ENCODE peak calls at places on chromosomes 12 and 14, in four cellular contexts. One of them, this sample, is unnamed.

GRCh38 chr12:84661732-84662326 is 250.8 kb downstream of the SLC6A15 start:
- DNase-seq in fibroblast of the aortic adventitia: peak; percentile 73
- DNase-seq in mammary epithelial cell: peak; percentile 32
- DNase-seq in OCI-LY7: no peak
- DNase-seq in this sample: peak; percentile 21

GRCh38 chr12:116561181-116561821 is 2.1 kb downstream of the MAP1LC3B2 start:
- DNase-seq in fibroblast of the aortic adventitia: no peak
- DNase-seq in mammary epithelial cell: no peak
- DNase-seq in OCI-LY7: no peak
- DNase-seq in this sample: no peak

GRCh38 chr14:94601961-94602391 is 10.2 kb upstream of the SERPINA3 start:
- DNase-seq in fibroblast of the aortic adventitia: peak; percentile 98
- DNase-seq in mammary epithelial cell: peak; percentile 86
- DNase-seq in OCI-LY7: no peak
- DNase-seq in this sample: peak; percentile 14

GRCh38 chr12:70774055-70774454 is 136.8 kb upstream of the PTPRB start:
- DNase-seq in fibroblast of the aortic adventitia: peak; percentile 46
- DNase-seq in mammary epithelial cell: peak; percentile 37
- DNase-seq in OCI-LY7: no peak
- DNase-seq in this sample: no peak

GRCh38 chr12:69655616-69656336 is 43.3 kb downstream of the BEST3 start:
- DNase-seq in fibroblast of the aortic adventitia: peak; percentile 90
- DNase-seq in mammary epithelial cell: peak; percentile 76
- DNase-seq in OCI-LY7: no peak
- DNase-seq in this sample: peak; percentile 36

GRCh38 chr12:26297386-26298070 is 102.2 kb downstream of the SSPN start:
- DNase-seq in fibroblast of the aortic adventitia: no peak
- DNase-seq in mammary epithelial cell: peak; percentile 87
- DNase-seq in OCI-LY7: no peak
- DNase-seq in this sample: no peak

GRCh38 chr12:499837-500458 is 40.2 kb downstream of the B4GALNT3 start:
- DNase-seq in fibroblast of the aortic adventitia: peak; percentile 78
- DNase-seq in mammary epithelial cell: no peak
- DNase-seq in OCI-LY7: no peak
- DNase-seq in this sample: no peak

GRCh38 chr12:20369164-20370000 is 1.0 kb downstream of the PDE3A start:
- DNase-seq in fibroblast of the aortic adventitia: peak; percentile 54
- DNase-seq in mammary epithelial cell: peak; percentile 14
- DNase-seq in OCI-LY7: no peak
- DNase-seq in this sample: no peak

GRCh38 chr14:30287579-30288445 is 271.1 kb upstream of the G2E3 start:
- DNase-seq in fibroblast of the aortic adventitia: no peak
- DNase-seq in mammary epithelial cell: no peak
- DNase-seq in OCI-LY7: no peak
- DNase-seq in this sample: no peak

GRCh38 chr14:54356172-54356571 is 40.6 kb upstream of the CDKN3 start:
- DNase-seq in fibroblast of the aortic adventitia: no peak
- DNase-seq in mammary epithelial cell: peak; percentile 55
- DNase-seq in OCI-LY7: no peak
- DNase-seq in this sample: peak; percentile 91

GRCh38 chr14:39396448-39396847 is 35.8 kb downstream of the FBXO33 start:
- DNase-seq in fibroblast of the aortic adventitia: peak; percentile 30
- DNase-seq in mammary epithelial cell: peak; percentile 6
- DNase-seq in OCI-LY7: no peak
- DNase-seq in this sample: no peak

GRCh38 chr12:115755061-115755751 is 522.3 kb downstream of the MED13L start:
- DNase-seq in fibroblast of the aortic adventitia: no peak
- DNase-seq in mammary epithelial cell: no peak
- DNase-seq in OCI-LY7: no peak
- DNase-seq in this sample: no peak

GRCh38 chr12:68495666-68496065 is 115.0 kb upstream of the RAP1B start:
- DNase-seq in fibroblast of the aortic adventitia: peak; percentile 69
- DNase-seq in mammary epithelial cell: no peak
- DNase-seq in OCI-LY7: no peak
- DNase-seq in this sample: peak; percentile 39

GRCh38 chr12:112035219-112035765 is 22.1 kb downstream of the ERP29 start:
- DNase-seq in fibroblast of the aortic adventitia: no peak
- DNase-seq in mammary epithelial cell: no peak
- DNase-seq in OCI-LY7: no peak
- DNase-seq in this sample: no peak

GRCh38 chr12:127722651-127723050 is 544.3 kb upstream of the TMEM132C start:
- DNase-seq in fibroblast of the aortic adventitia: no peak
- DNase-seq in mammary epithelial cell: no peak
- DNase-seq in OCI-LY7: no peak
- DNase-seq in this sample: no peak

GRCh38 chr14:89276424-89276975 is 140.5 kb downstream of the FOXN3 start:
- DNase-seq in fibroblast of the aortic adventitia: no peak
- DNase-seq in mammary epithelial cell: peak; percentile 42
- DNase-seq in OCI-LY7: no peak
- DNase-seq in this sample: peak; percentile 9

GRCh38 chr14:97401714-97402113 is 604.5 kb downstream of the VRK1 start:
- DNase-seq in fibroblast of the aortic adventitia: no peak
- DNase-seq in mammary epithelial cell: no peak
- DNase-seq in OCI-LY7: no peak
- DNase-seq in this sample: no peak

GRCh38 chr14:104431351-104431928 is 148.1 kb upstream of the C14orf180 start:
- DNase-seq in fibroblast of the aortic adventitia: no peak
- DNase-seq in mammary epithelial cell: no peak
- DNase-seq in OCI-LY7: no peak
- DNase-seq in this sample: no peak

GRCh38 chr12:130764073-130764472 is 48.0 kb upstream of the RIMBP2 start:
- DNase-seq in fibroblast of the aortic adventitia: peak; percentile 9
- DNase-seq in mammary epithelial cell: peak; percentile 12
- DNase-seq in OCI-LY7: peak; percentile 50
- DNase-seq in this sample: peak; percentile 2

GRCh38 chr12:98456583-98457573 is 58.5 kb upstream of the TMPO start:
- DNase-seq in fibroblast of the aortic adventitia: no peak
- DNase-seq in mammary epithelial cell: peak; percentile 39
- DNase-seq in OCI-LY7: no peak
- DNase-seq in this sample: no peak

GRCh38 chr12:64036414-64036813 is 185.7 kb downstream of the KICS2 start:
- DNase-seq in fibroblast of the aortic adventitia: peak; percentile 73
- DNase-seq in mammary epithelial cell: no peak
- DNase-seq in OCI-LY7: no peak
- DNase-seq in this sample: no peak

GRCh38 chr14:102138935-102139247 is 806 bp upstream of the WDR20 start:
- DNase-seq in fibroblast of the aortic adventitia: no peak
- DNase-seq in mammary epithelial cell: no peak
- DNase-seq in OCI-LY7: no peak
- DNase-seq in this sample: no peak

GRCh38 chr12:119308743-119309456 is 25.6 kb upstream of the CCDC60 start:
- DNase-seq in fibroblast of the aortic adventitia: no peak
- DNase-seq in mammary epithelial cell: no peak
- DNase-seq in OCI-LY7: no peak
- DNase-seq in this sample: no peak

GRCh38 chr12:6367969-6368892 is 7.1 kb downstream of the SCNN1A start:
- DNase-seq in fibroblast of the aortic adventitia: no peak
- DNase-seq in mammary epithelial cell: no peak
- DNase-seq in OCI-LY7: peak; percentile 65
- DNase-seq in this sample: no peak

GRCh38 chr12:120939523-120939922 is 35.4 kb upstream of the SPPL3 start:
- DNase-seq in fibroblast of the aortic adventitia: no peak
- DNase-seq in mammary epithelial cell: no peak
- DNase-seq in OCI-LY7: no peak
- DNase-seq in this sample: no peak

GRCh38 chr14:28774764-28775738 is 8.5 kb downstream of the FOXG1 start:
- DNase-seq in fibroblast of the aortic adventitia: no peak
- DNase-seq in mammary epithelial cell: no peak
- DNase-seq in OCI-LY7: no peak
- DNase-seq in this sample: no peak

GRCh38 chr14:98957211-98958047 is 314.6 kb downstream of the BCL11B start:
- DNase-seq in fibroblast of the aortic adventitia: peak; percentile 26
- DNase-seq in mammary epithelial cell: peak; percentile 93
- DNase-seq in OCI-LY7: no peak
- DNase-seq in this sample: no peak

GRCh38 chr14:64176330-64176729 is 117.8 kb downstream of the ESR2 start:
- DNase-seq in fibroblast of the aortic adventitia: no peak
- DNase-seq in mammary epithelial cell: no peak
- DNase-seq in OCI-LY7: no peak
- DNase-seq in this sample: no peak
- TF ChIP-seq CTCF in fibroblast of the aortic adventitia: no peak
- TF ChIP-seq CTCF in mammary epithelial cell: no peak
- TF ChIP-seq CTCF in OCI-LY7: no peak
- TF ChIP-seq CTCF in this sample: no peak

DNA sequence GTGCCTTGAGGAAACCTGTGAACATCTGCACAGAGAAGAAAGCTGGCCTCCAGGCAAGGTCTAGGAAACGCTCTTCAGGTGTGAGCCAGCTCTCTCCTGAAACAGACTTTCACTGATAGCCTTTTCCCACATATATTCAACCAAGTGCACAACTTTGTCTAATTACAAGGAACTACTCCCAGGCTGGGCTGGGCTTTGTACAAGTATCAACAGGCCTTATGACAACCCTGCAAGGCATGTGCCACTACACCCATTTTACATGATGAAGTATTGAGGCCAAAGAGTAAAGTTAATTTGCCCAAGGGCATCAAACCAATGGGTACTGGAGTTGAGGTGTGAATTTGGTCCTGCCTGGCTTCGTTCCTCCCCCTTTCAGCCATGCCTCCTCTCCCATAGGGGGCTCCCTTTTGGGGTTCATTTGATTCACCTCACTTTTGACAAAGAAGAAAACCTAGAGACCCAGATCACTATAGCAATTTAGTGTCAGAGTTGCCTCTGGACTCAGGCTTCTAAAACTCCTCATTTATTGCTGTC is 2.1 kb downstream of the CSRP2 start:
- DNase-seq in fibroblast of the aortic adventitia: no peak
- DNase-seq in mammary epithelial cell: peak; percentile 84
- DNase-seq in OCI-LY7: no peak
- DNase-seq in this sample: no peak
- H3K4me3 ChIP-seq in fibroblast of the aortic adventitia: no peak overlapping the region
- H3K4me3 ChIP-seq in mammary epithelial cell: no peak overlapping the region
- H3K4me3 ChIP-seq in OCI-LY7: no peak overlapping the region
- H3K4me3 ChIP-seq in this sample: peak overlapping the region; percentile 1

DNA sequence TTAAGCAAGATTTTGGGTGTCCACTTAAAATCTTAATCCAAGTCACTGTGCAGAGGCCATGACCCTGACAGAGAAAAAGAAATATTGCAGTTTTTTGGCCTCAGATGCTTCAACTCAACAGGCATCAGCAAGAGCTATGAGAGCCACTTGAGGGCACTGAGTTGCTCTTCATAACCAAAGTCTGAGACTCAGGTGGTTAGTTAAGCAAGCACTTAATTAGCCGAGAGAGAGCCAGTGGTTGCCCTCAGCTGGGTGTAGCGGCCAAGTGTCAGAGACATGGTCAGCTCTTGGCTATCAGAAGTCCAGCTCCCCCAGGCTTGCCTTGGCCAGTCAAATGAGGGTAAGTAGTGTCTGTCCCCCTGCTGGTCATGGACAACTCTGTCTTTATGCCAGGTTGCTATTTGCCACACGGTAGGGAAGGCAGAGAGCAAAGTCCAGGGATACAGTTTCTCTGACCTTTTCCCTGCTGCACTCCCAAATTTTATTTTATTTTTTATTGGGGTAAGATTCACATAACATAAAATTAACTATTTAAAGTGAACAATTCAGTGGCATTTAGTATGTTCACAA is 9.0 kb upstream of the KRT71 start:
- DNase-seq in fibroblast of the aortic adventitia: no peak
- DNase-seq in mammary epithelial cell: no peak
- DNase-seq in OCI-LY7: no peak
- DNase-seq in this sample: no peak
- TF ChIP-seq CTCF in fibroblast of the aortic adventitia: peak; percentile 15
- TF ChIP-seq CTCF in mammary epithelial cell: peak; percentile 30
- TF ChIP-seq CTCF in OCI-LY7: peak; percentile 18
- TF ChIP-seq CTCF in this sample: peak; percentile 39

GRCh38 chr12:49019435-49020317 is 1.1 kb upstream of the PRKAG1 start:
- DNase-seq in fibroblast of the aortic adventitia: peak; percentile 35
- DNase-seq in mammary epithelial cell: no peak
- DNase-seq in OCI-LY7: peak; percentile 72
- DNase-seq in this sample: no peak
- H3K4me3 ChIP-seq in fibroblast of the aortic adventitia: no peak overlapping the region
- H3K4me3 ChIP-seq in mammary epithelial cell: peak overlapping the region; percentile 70
- H3K4me3 ChIP-seq in OCI-LY7: peak overlapping the region; percentile 88
- H3K4me3 ChIP-seq in this sample: no peak overlapping the region

DNA sequence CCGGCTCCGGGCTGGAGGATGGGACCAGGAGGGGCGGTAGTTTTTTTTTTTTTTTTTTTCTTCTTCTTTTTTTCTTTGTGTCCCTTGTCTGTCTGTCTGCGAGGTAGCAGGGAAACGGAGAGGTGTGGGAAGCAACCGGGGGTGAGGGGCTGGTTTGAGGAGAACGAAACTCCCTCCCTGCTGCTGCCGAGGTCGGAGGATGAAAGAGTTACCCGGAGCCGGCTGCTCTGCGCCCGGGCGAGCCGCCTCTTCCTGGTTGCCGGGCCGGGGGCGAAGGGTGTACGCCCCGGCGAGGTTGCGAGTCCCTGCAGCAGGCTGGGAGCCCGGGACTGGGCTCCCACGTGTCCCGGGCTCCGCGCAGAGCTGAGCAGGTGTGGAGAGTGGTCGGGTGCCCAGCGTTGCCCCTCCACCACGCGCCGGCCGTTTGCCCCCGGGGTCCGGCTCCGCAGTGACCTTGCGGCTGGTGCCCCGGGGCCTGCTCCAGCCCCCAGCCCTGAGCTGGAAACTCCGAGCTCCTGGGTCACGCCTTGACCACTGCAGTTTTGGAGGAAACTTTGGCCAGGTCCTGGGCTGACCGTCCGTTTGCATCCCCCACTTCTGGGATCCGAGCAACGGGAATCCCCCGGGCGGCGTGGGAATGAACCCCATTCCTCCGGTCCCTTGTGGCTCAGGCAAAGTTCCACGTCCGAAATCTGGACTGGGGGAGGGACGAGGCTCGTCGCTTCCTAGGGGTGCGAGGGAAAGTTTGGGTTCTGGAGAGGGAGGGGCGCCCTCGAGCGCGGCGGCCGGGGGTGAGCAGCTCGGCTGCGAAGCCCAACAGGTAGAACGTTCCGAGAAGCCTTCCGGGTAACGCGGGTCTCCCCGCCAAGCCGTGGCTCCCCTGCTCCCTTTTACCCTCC is 1.2 kb downstream of the CHST11 start:
- DNase-seq in fibroblast of the aortic adventitia: peak; percentile 14
- DNase-seq in mammary epithelial cell: peak; percentile 17
- DNase-seq in OCI-LY7: peak; percentile 73
- DNase-seq in this sample: no peak
- TF ChIP-seq CTCF in fibroblast of the aortic adventitia: no peak
- TF ChIP-seq CTCF in mammary epithelial cell: no peak
- TF ChIP-seq CTCF in OCI-LY7: peak; percentile 42
- TF ChIP-seq CTCF in this sample: no peak

GRCh38 chr14:100827751-100828447 is 2.0 kb downstream of the MEG3 start:
- DNase-seq in fibroblast of the aortic adventitia: peak; percentile 79
- DNase-seq in mammary epithelial cell: peak; percentile 20
- DNase-seq in OCI-LY7: no peak
- DNase-seq in this sample: no peak

GRCh38 chr14:100830681-100831080 is 4.8 kb downstream of the MEG3 start:
- DNase-seq in fibroblast of the aortic adventitia: no peak
- DNase-seq in mammary epithelial cell: no peak
- DNase-seq in OCI-LY7: no peak
- DNase-seq in this sample: no peak

GRCh38 chr14:100827140-100827517 is 1.2 kb downstream of the MEG3 start:
- DNase-seq in fibroblast of the aortic adventitia: peak; percentile 39
- DNase-seq in mammary epithelial cell: no peak
- DNase-seq in OCI-LY7: no peak
- DNase-seq in this sample: no peak

GRCh38 chr14:100826371-100827139 is 637 bp downstream of the MEG3 start:
- DNase-seq in fibroblast of the aortic adventitia: no peak
- DNase-seq in mammary epithelial cell: no peak
- DNase-seq in OCI-LY7: no peak
- DNase-seq in this sample: no peak

GRCh38 chr14:100828448-100828834 is 2.5 kb downstream of the MEG3 start:
- DNase-seq in fibroblast of the aortic adventitia: no peak
- DNase-seq in mammary epithelial cell: no peak
- DNase-seq in OCI-LY7: no peak
- DNase-seq in this sample: no peak
- H3K4me3 ChIP-seq in fibroblast of the aortic adventitia: peak overlapping the region; percentile 77
- H3K4me3 ChIP-seq in mammary epithelial cell: no peak overlapping the region
- H3K4me3 ChIP-seq in OCI-LY7: no peak overlapping the region
- H3K4me3 ChIP-seq in this sample: peak overlapping the region; percentile 58

GRCh38 chr14:47442206-47442605 is 233.2 kb downstream of the MDGA2 start:
- DNase-seq in fibroblast of the aortic adventitia: no peak
- DNase-seq in mammary epithelial cell: peak; percentile 5
- DNase-seq in OCI-LY7: no peak
- DNase-seq in this sample: no peak
- TF ChIP-seq CTCF in fibroblast of the aortic adventitia: no peak
- TF ChIP-seq CTCF in mammary epithelial cell: no peak
- TF ChIP-seq CTCF in OCI-LY7: no peak
- TF ChIP-seq CTCF in this sample: no peak

This sample was measured in HFF-Myc.